ENCODE peak calls at places on chromosomes 1 and 21, in six cellular contexts. W is tibial nerve, B is A549, Y is sigmoid colon, L is SK-N-SH, D is suprapubic skin. R is an unnamed sample.

GRCh38 chr1:16211824-16212223 is 628 bp downstream of the ARHGEF19 start:
- DNase-seq in W (no peak), Y (no peak), D (no peak), L (no peak), B (no peak), R (no peak)

GRCh38 chr1:209808059-209808494 is 2.1 kb upstream of the IRF6 start:
- DNase-seq in L (peak; percentile 82), D (no peak), Y (no peak), B (no peak), W (no peak), R (no peak)

GRCh38 chr1:51088474-51088873 is 13.6 kb upstream of the C1orf185 start:
- DNase-seq in L (no peak), B (no peak), D (no peak), W (no peak), Y (no peak), R (no peak)

GRCh38 chr1:14517813-14518180 is 80.7 kb upstream of the KAZN start:
- DNase-seq in B (no peak), D (no peak), Y (no peak), W (no peak), L (no peak), R (no peak)

GRCh38 chr1:3266870-3267549 is 187.5 kb upstream of the ARHGEF16 start:
- DNase-seq in W (no peak), Y (no peak), L (no peak), B (no peak), D (no peak), R (no peak)

GRCh38 chr1:180643693-180644092 is 11.9 kb downstream of the XPR1 start:
- DNase-seq in W (no peak), D (no peak), Y (no peak), B (no peak), L (no peak), R (no peak)

GRCh38 chr1:204598319-204598969 is 82.2 kb downstream of the MDM4 start:
- DNase-seq in D (no peak), B (no peak), L (no peak), Y (no peak), W (no peak), R (no peak)

GRCh38 chr1:235624751-235625192 is 24.8 kb downstream of the GNG4 start:
- DNase-seq in D (no peak), Y (no peak), B (no peak), L (no peak), W (no peak), R (peak; percentile 72)

GRCh38 chr1:19644761-19645543 is 841 bp downstream of the NBL1 start:
- DNase-seq in D (no peak), B (no peak), W (no peak), L (peak; percentile 77), Y (no peak), R (peak; percentile 58)

GRCh38 chr1:86915737-86916235 is 1.4 kb downstream of the HS2ST1 start:
- DNase-seq in D (no peak), B (no peak), Y (no peak), W (no peak), L (no peak), R (no peak)

GRCh38 chr1:115649964-115650363 is 8.2 kb downstream of the VANGL1 start:
- DNase-seq in B (no peak), W (no peak), Y (no peak), D (no peak), L (no peak), R (no peak)

GRCh38 chr21:45615145-45615711 is 28.3 kb upstream of the PCBP3 start:
- DNase-seq in Y (peak; percentile 58), L (peak; percentile 72), W (no peak), B (no peak), D (peak; percentile 58), R (no peak)

GRCh38 chr1:218874801-218875400 is 298.8 kb upstream of the LYPLAL1 start:
- DNase-seq in L (no peak), W (no peak), B (no peak), D (no peak), Y (no peak), R (no peak)

GRCh38 chr1:201061049-201061448 is 37.5 kb upstream of the KIF21B start:
- DNase-seq in D (no peak), Y (no peak), B (no peak), W (no peak), L (no peak), R (no peak)

GRCh38 chr1:90640325-90640724 is 76.8 kb downstream of the BARHL2 start:
- DNase-seq in L (no peak), B (no peak), D (no peak), Y (no peak), W (no peak), R (no peak)

DNA sequence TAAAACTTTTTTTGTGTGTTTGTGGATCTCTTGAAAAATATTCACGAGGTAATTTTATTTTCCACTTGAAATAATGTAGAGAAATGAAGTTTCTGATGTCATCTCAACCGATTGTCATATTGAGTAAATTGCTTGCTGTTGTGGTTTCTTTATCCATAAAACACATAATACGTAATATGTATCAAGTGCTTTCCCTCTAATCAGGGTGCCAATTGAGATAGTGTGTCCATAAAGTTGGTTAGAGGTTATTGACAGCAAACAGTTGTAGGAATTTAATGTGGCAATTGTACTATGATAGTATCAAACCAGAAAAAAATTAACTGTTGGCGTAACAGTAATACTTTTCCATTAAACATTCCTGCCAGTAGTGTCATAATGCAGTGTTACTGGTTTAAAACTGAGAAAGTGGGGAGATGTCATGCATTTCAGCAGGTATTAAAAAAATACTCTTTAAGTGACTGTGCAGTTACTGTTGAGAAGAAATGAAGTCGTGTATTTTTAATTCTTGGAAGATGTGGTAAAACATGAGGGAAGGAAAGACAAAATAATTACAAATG is 38.3 kb downstream of the USP25 start:
- DNase-seq in Y (no peak), W (no peak), L (no peak), B (no peak), D (no peak), R (no peak)
- H3K4me1 ChIP-seq in Y (peaks cover 17% of the 10 kb centered on the region), W (no peaks in the 10 kb centered on the region), L (no peaks in the 10 kb centered on the region), B (peaks cover 8% of the 10 kb centered on the region), D (peaks cover 10% of the 10 kb centered on the region), R (peaks cover 4% of the 10 kb centered on the region)

GRCh38 chr21:14585122-14585521 is 39.0 kb upstream of the SAMSN1 start:
- DNase-seq in B (no peak), Y (no peak), D (no peak), W (no peak), L (no peak), R (no peak)

GRCh38 chr21:14582934-14583628 is 37.0 kb upstream of the SAMSN1 start:
- DNase-seq in L (no peak), W (no peak), D (no peak), B (no peak), Y (no peak), R (no peak)

GRCh38 chr21:14584357-14585095 is 38.4 kb upstream of the SAMSN1 start:
- DNase-seq in L (no peak), Y (no peak), D (no peak), W (no peak), B (no peak), R (no peak)

GRCh38 chr21:14583629-14584251 is 37.6 kb upstream of the SAMSN1 start:
- DNase-seq in W (no peak), D (no peak), L (no peak), Y (no peak), B (no peak), R (no peak)

GRCh38 chr21:14581902-14582457 is 35.9 kb upstream of the SAMSN1 start:
- DNase-seq in W (no peak), D (no peak), L (no peak), B (no peak), Y (no peak), R (no peak)
- TF ChIP-seq EP300 in W (no peak), D (no peak), L (no peak), B (no peak), Y (no peak), R (no peak)

GRCh38 chr1:92805216-92805615 is 20.3 kb upstream of the EVI5 start:
- DNase-seq in W (no peak), D (no peak), Y (no peak), L (no peak), B (no peak), R (no peak)
- H3K27ac ChIP-seq in W (no peak overlapping the region), D (no peak overlapping the region), Y (no peak overlapping the region), L (no peak overlapping the region), B (peak overlapping the region; percentile 58), R (no peak overlapping the region)

GRCh38 chr1:216917039-216917438 is 193.8 kb upstream of the ESRRG start:
- DNase-seq in L (no peak), Y (no peak), B (no peak), W (no peak), D (no peak), R (no peak)

GRCh38 chr1:216910081-216910840 is 187.0 kb upstream of the ESRRG start:
- DNase-seq in L (no peak), B (no peak), W (no peak), Y (no peak), D (no peak), R (no peak)

GRCh38 chr1:216913966-216914365 is 190.7 kb upstream of the ESRRG start:
- DNase-seq in L (no peak), W (no peak), D (no peak), Y (no peak), B (no peak), R (no peak)

GRCh38 chr1:216919033-216919970 is 196.1 kb upstream of the ESRRG start:
- DNase-seq in L (no peak), D (no peak), B (no peak), W (no peak), Y (no peak), R (no peak)

GRCh38 chr1:216914974-216915373 is 191.7 kb upstream of the ESRRG start:
- DNase-seq in D (no peak), Y (no peak), B (no peak), W (no peak), L (no peak), R (no peak)
- H3K4me1 ChIP-seq in D (no peaks in the 10 kb centered on the region), Y (no peaks in the 10 kb centered on the region), B (no peaks in the 10 kb centered on the region), W (no peaks in the 10 kb centered on the region), L (no peaks in the 10 kb centered on the region), R (no peaks in the 10 kb centered on the region)

R was measured in ovary.